ENCODE peak calls at places on chromosomes 5 and 9, in eight cellular contexts. G is cardiac fibroblast, Y is neural progenitor cell, M is fibroblast of mammary gland, Z is fibroblast of pulmonary artery, L is tibial nerve, P is mammary epithelial cell, R is hepatocyte. E is an unnamed sample.
A peak's percentile ranks its signal among the peaks of the same experiment; 100 is the strongest.

GRCh38 chr9:89905628-89906338 is 301.0 kb downstream of the GADD45G start:
- DNase-seq in G (no peak), Y (no peak), M (peak; percentile 15), Z (no peak), L (no peak), P (no peak), R (no peak), E (no peak)

GRCh38 chr9:73470766-73471165 is 319.1 kb downstream of the ANXA1 start:
- DNase-seq in G (no peak), Y (no peak), M (no peak), Z (no peak), L (no peak), P (no peak), R (no peak), E (no peak)

GRCh38 chr5:165057156-165057555 is 1551.7 kb downstream of the MAT2B start:
- DNase-seq in G (no peak), Y (no peak), M (no peak), Z (no peak), L (no peak), P (no peak), R (peak; percentile 17), E (no peak)

GRCh38 chr9:35653611-35654010 is 2.9 kb upstream of the SIT1 start:
- DNase-seq in G (no peak), Y (no peak), M (no peak), Z (no peak), L (no peak), P (no peak), R (no peak), E (no peak)

GRCh38 chr5:83197326-83197725 is 120.0 kb downstream of the XRCC4 start:
- DNase-seq in G (no peak), Y (peak; percentile 41), M (no peak), Z (no peak), L (no peak), P (no peak), R (no peak), E (no peak)

GRCh38 chr5:149549461-149550266 is 1.6 kb downstream of the CSNK1A1 start:
- DNase-seq in G (peak; percentile 60), Y (peak; percentile 71), M (peak; percentile 70), Z (peak; percentile 63), L (peak; percentile 22), P (peak; percentile 65), R (peak; percentile 61), E (peak; percentile 62)

GRCh38 chr5:122500245-122501086 is 188.4 kb downstream of the SNCAIP start:
- DNase-seq in G (peak; percentile 69), Y (peak; percentile 83), M (peak; percentile 72), Z (peak; percentile 73), L (peak; percentile 56), P (peak; percentile 30), R (peak; percentile 80), E (peak; percentile 74)

GRCh38 chr5:154524181-154524580 is 46.2 kb upstream of the HAND1 start:
- DNase-seq in G (no peak), Y (no peak), M (no peak), Z (no peak), L (no peak), P (no peak), R (no peak), E (no peak)

GRCh38 chr5:5050797-5051196 is 89.3 kb upstream of the ADAMTS16 start:
- DNase-seq in G (no peak), Y (no peak), M (no peak), Z (no peak), L (no peak), P (no peak), R (no peak), E (no peak)

GRCh38 chr5:93602261-93603149 is 19.5 kb downstream of the NR2F1 start:
- DNase-seq in G (no peak), Y (peak; percentile 80), M (no peak), Z (no peak), L (no peak), P (no peak), R (no peak), E (no peak)

GRCh38 chr5:25713259-25713658 is 1068.5 kb upstream of the CDH10 start:
- DNase-seq in G (no peak), Y (peak; percentile 31), M (no peak), Z (no peak), L (no peak), P (no peak), R (peak; percentile 33), E (no peak)

GRCh38 chr5:27318701-27319100 is 280.3 kb upstream of the CDH9 start:
- DNase-seq in G (peak; percentile 16), Y (no peak), M (peak; percentile 62), Z (peak; percentile 11), L (no peak), P (no peak), R (no peak), E (peak; percentile 14)

GRCh38 chr5:32462618-32463017 is 18.1 kb upstream of the ZFR start:
- DNase-seq in G (peak; percentile 58), Y (no peak), M (peak; percentile 70), Z (peak; percentile 11), L (no peak), P (peak; percentile 68), R (no peak), E (peak; percentile 20)

GRCh38 chr5:149128023-149128875 is 13.0 kb upstream of the ABLIM3 start:
- DNase-seq in G (peak; percentile 56), Y (peak; percentile 58), M (peak; percentile 45), Z (peak; percentile 62), L (no peak), P (no peak), R (peak; percentile 58), E (peak; percentile 50)

GRCh38 chr5:32076699-32077695 is 97.1 kb downstream of the GOLPH3 start:
- DNase-seq in G (peak; percentile 81), Y (peak; percentile 62), M (peak; percentile 64), Z (peak; percentile 76), L (peak; percentile 87), P (peak; percentile 39), R (peak; percentile 66), E (peak; percentile 72)

GRCh38 chr9:98851730-98852462 is 44.4 kb downstream of the GALNT12 start:
- DNase-seq in G (no peak), Y (no peak), M (no peak), Z (no peak), L (no peak), P (peak; percentile 33), R (no peak), E (no peak)

GRCh38 chr5:157748740-157749461 is 5.4 kb downstream of the LSM11 start:
- DNase-seq in G (peak; percentile 94), Y (no peak), M (peak; percentile 92), Z (peak; percentile 92), L (no peak), P (peak; percentile 55), R (peak; percentile 12), E (peak; percentile 88)

GRCh38 chr9:96417051-96417586 is 1.1 kb downstream of the ZNF367 start:
- DNase-seq in G (peak; percentile 78), Y (peak; percentile 93), M (peak; percentile 73), Z (peak; percentile 77), L (peak; percentile 85), P (peak; percentile 73), R (peak; percentile 94), E (peak; percentile 64)

GRCh38 chr9:131185924-131186323 is 60.5 kb downstream of the NUP214 start:
- DNase-seq in G (no peak), Y (no peak), M (no peak), Z (no peak), L (no peak), P (no peak), R (no peak), E (no peak)

DNA sequence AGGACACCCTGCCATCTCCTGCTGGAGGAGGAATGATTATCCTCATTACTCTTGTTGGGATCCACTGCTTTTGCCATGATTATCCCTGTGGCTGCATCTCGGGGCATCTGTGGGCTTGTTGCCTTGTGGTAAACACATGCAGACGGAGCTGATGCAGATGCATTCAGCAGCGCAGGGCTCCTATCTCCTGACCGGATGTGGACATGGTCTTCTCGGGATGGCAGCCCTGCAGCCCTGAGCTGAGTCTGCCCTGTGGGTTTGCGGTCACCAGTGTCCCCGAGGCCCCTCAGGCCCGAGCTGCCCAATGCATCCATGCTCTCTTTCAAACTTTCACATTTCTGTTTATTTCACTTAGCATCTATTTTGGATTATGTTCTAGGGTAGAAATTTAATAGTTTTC is 250.4 kb upstream of the IRX1 start:
- DNase-seq in G (no peak), Y (no peak), M (no peak), Z (no peak), L (no peak), P (no peak), R (no peak), E (no peak)
- H3K4me3 ChIP-seq in G (no peak overlapping the region), Y (no peak overlapping the region), M (no peak overlapping the region), Z (no peak overlapping the region), L (no peak overlapping the region), P (no peak overlapping the region), R (no peak overlapping the region), E (no peak overlapping the region)

GRCh38 chr5:168177831-168178450 is 113.5 kb upstream of the WWC1 start:
- DNase-seq in G (no peak), Y (peak; percentile 62), M (no peak), Z (no peak), L (no peak), P (no peak), R (no peak), E (no peak)
- TF ChIP-seq CTCF in G (no peak), Y (no peak), M (no peak), Z (no peak), L (no peak), P (no peak), R (no peak), E (no peak)

DNA sequence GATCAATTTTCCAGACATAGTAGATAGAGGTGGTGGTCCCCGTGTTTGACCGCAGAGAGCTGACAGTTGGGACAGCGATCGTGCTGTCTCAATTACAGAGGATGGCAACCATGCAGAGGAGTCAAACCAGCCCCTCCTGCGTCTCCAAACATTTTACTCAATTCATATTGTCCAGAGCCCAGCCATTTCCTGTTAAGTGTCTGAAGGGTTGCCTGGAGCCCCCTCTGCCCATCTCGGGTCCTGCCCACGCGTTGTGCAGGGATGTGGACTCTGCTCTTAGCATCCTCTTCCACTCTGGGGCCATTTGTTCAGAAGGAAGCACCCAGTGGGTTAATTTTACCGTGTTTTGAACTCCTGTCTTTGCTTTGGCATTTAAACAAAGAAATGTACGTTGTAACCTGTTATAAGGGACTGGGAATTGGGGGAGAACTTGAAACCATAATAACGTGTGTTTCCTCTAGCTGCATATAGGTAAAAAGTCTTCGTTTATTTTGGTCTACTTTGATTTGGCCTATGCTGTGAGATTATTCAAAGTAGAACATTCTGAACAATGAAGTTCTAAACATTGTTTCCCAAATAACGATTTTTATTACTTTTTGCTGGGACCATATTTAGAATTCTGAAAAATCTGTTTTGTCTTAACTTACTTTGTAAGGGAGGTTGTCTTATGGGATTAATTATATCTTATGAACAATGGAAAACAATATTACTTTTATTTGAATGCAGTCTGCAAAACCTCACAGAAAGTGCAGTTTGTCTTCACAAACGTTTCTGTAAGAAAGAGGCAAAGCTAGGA is 901 bp downstream of the EGFLAM start:
- DNase-seq in G (no peak), Y (peak; percentile 33), M (no peak), Z (no peak), L (no peak), P (no peak), R (peak; percentile 10), E (no peak)
- H3K4me3 ChIP-seq in G (no peak overlapping the region), Y (peak overlapping the region; percentile 59), M (no peak overlapping the region), Z (no peak overlapping the region), L (peak overlapping the region; percentile 74), P (peak overlapping the region; percentile 40), R (peak overlapping the region; percentile 88), E (no peak overlapping the region)

GRCh38 chr5:10140195-10140973 is 109.3 kb downstream of the ATPSCKMT start:
- DNase-seq in G (peak; percentile 35), Y (peak; percentile 58), M (peak; percentile 12), Z (peak; percentile 6), L (no peak), P (no peak), R (no peak), E (peak; percentile 6)
- TF ChIP-seq CTCF in G (peak; percentile 27), Y (peak; percentile 56), M (peak; percentile 21), Z (peak; percentile 21), L (no peak), P (peak; percentile 15), R (peak; percentile 20), E (no peak)

E was measured in fibroblast of the aortic adventitia.